ENCODE peak calls at places on chromosomes 16 and 17, in four cellular contexts. Z, X, O and V are unnamed samples.

GRCh38 chr16:50067290-50067853 is 1.6 kb downstream of the HEATR3 start:
- DNase-seq in Z (no peak), O (no peak), X (no peak), V (no peak)

GRCh38 chr16:88792668-88793587 is 7.9 kb upstream of the PIEZO1 start:
- DNase-seq in Z (no peak), O (no peak), X (no peak), V (no peak)

GRCh38 chr17:67216544-67217320 is 28.3 kb downstream of the HELZ start:
- DNase-seq in O (no peak), Z (no peak), X (no peak), V (no peak)

GRCh38 chr17:38571833-38572274 is 33.9 kb downstream of the SRCIN1 start:
- DNase-seq in Z (no peak), O (no peak), X (no peak), V (no peak)

GRCh38 chr16:84505249-84506156 is 1.0 kb upstream of the MEAK7 start:
- DNase-seq in Z (no peak), X (no peak), O (no peak), V (no peak)

GRCh38 chr17:46742539-46743270 is 75.8 kb downstream of the WNT3 start:
- DNase-seq in X (no peak), O (no peak), Z (no peak), V (peak; percentile 17)

GRCh38 chr16:460787-461186 is 35.3 kb downstream of the RAB11FIP3 start:
- DNase-seq in Z (no peak), O (no peak), X (no peak), V (no peak)

GRCh38 chr17:40442392-40443195 is 656 bp upstream of the IGFBP4 start:
- DNase-seq in Z (no peak), X (peak; percentile 53), O (peak; percentile 74), V (peak; percentile 16)

GRCh38 chr16:71297252-71297651 is 8.1 kb upstream of the CMTR2 start:
- DNase-seq in Z (no peak), X (no peak), O (no peak), V (no peak)

GRCh38 chr17:38791162-38791561 is 8.2 kb downstream of the PIP4K2B start:
- DNase-seq in Z (no peak), O (no peak), X (no peak), V (no peak)

GRCh38 chr17:77400445-77400870 is 259.7 kb downstream of the SEC14L1 start:
- DNase-seq in X (no peak), O (peak; percentile 73), Z (no peak), V (no peak)

GRCh38 chr16:69310479-69311114 is 553 bp upstream of the VPS4A start:
- DNase-seq in Z (no peak), X (no peak), O (no peak), V (no peak)

GRCh38 chr17:40678902-40679522 is 14.0 kb upstream of the KRT222 start:
- DNase-seq in O (no peak), Z (no peak), X (no peak), V (no peak)

GRCh38 chr17:17080781-17081180 is 38.5 kb downstream of the MPRIP start:
- DNase-seq in O (no peak), X (no peak), Z (peak; percentile 7), V (peak; percentile 3)

GRCh38 chr17:56174421-56174820 is 21.1 kb downstream of the ANKFN1 start:
- DNase-seq in X (no peak), Z (no peak), O (no peak), V (no peak)

GRCh38 chr17:59829217-59830006 is 63.3 kb downstream of the TUBD1 start:
- DNase-seq in Z (no peak), O (no peak), X (no peak), V (no peak)

GRCh38 chr17:68033636-68034451 is 1.7 kb upstream of the KPNA2 start:
- DNase-seq in Z (no peak), O (no peak), X (no peak), V (no peak)

GRCh38 chr16:88681084-88681680 is 5.1 kb downstream of the SNAI3 start:
- DNase-seq in X (peak; percentile 83), Z (no peak), O (no peak), V (peak; percentile 50)

GRCh38 chr17:4582101-4582501 is 2.2 kb upstream of the SMTNL2 start:
- DNase-seq in Z (no peak), X (no peak), O (no peak), V (no peak)

GRCh38 chr16:75378616-75379015 is 54.7 kb downstream of the CFDP1 start:
- DNase-seq in X (no peak), Z (no peak), O (no peak), V (no peak)

GRCh38 chr16:14475370-14476139 is 154.5 kb downstream of the PARN start:
- DNase-seq in O (no peak), Z (no peak), X (no peak), V (peak; percentile 64)

GRCh38 chr17:32861979-32862378 is 14.9 kb downstream of the MYO1D start:
- DNase-seq in O (no peak), Z (no peak), X (no peak), V (no peak)

GRCh38 chr17:6474906-6475305 is 30.7 kb downstream of the PIMREG start:
- DNase-seq in Z (no peak), O (no peak), X (no peak), V (no peak)

GRCh38 chr17:33049781-33050414 is 58.3 kb downstream of the SPACA3 start:
- DNase-seq in Z (no peak), O (no peak), X (peak; percentile 60), V (peak; percentile 63)

GRCh38 chr16:49835116-49835880 is 20.6 kb downstream of the ZNF423 start:
- DNase-seq in Z (no peak), O (no peak), X (no peak), V (no peak)

GRCh38 chr17:32590974-32591373 is 104.2 kb downstream of the CDK5R1 start:
- DNase-seq in Z (no peak), X (no peak), O (no peak), V (peak; percentile 13)

GRCh38 chr16:27860091-27860490 is 203.4 kb downstream of the GSG1L start:
- DNase-seq in X (no peak), Z (no peak), O (no peak), V (no peak)

GRCh38 chr17:16962804-16963203 is 9.1 kb downstream of the TNFRSF13B start:
- DNase-seq in X (no peak), Z (no peak), O (no peak), V (no peak)

GRCh38 chr16:17206712-17207111 is 264.0 kb downstream of the XYLT1 start:
- DNase-seq in Z (no peak), X (no peak), O (no peak), V (no peak)

GRCh38 chr17:28684963-28685362 is 23.0 kb downstream of the SUPT6H start:
- DNase-seq in Z (no peak), X (peak; percentile 35), O (no peak), V (peak; percentile 58)

GRCh38 chr16:30132591-30132990 is 9.6 kb upstream of the MAPK3 start:
- DNase-seq in Z (no peak), X (no peak), O (no peak), V (no peak)

GRCh38 chr17:34712481-34713195 is 133.3 kb downstream of the TMEM132E start:
- DNase-seq in X (no peak), Z (no peak), O (no peak), V (no peak)

GRCh38 chr16:57185446-57185944 is 344 bp downstream of the PSME3IP1 start:
- DNase-seq in Z (no peak), X (peak; percentile 50), O (peak; percentile 58), V (peak; percentile 62)

GRCh38 chr17:59141860-59142259 is 13.1 kb downstream of the SKA2 start:
- DNase-seq in Z (no peak), X (no peak), O (no peak), V (no peak)

GRCh38 chr16:87602005-87602790 is at the start of gene JPH3:
- DNase-seq in O (no peak), Z (no peak), X (no peak), V (no peak)

GRCh38 chr16:2156025-2156848 is 655 bp downstream of the TRAF7 start:
- DNase-seq in X (no peak), O (no peak), Z (no peak), V (no peak)

GRCh38 chr17:40437095-40437732 is 6.0 kb upstream of the IGFBP4 start:
- DNase-seq in Z (no peak), X (no peak), O (no peak), V (no peak)

GRCh38 chr17:19448341-19449268 is 37.6 kb downstream of the RNF112 start:
- DNase-seq in O (no peak), Z (no peak), X (no peak), V (peak; percentile 55)
- H3K27ac ChIP-seq in O (no peak overlapping the region), Z (peak overlapping the region; percentile 82), X (peak overlapping the region; percentile 83), V (no peak overlapping the region)

GRCh38 chr17:50198026-50198669 is 3.3 kb downstream of the COL1A1 start:
- DNase-seq in Z (no peak), O (peak; percentile 65), X (peak; percentile 79), V (peak; percentile 57)
- H3K4me3 ChIP-seq in Z (no peak overlapping the region), O (no peak overlapping the region), X (no peak overlapping the region), V (no peak overlapping the region)

GRCh38 chr17:27360507-27360906 is 66.6 kb downstream of the WSB1 start:
- DNase-seq in O (no peak), Z (no peak), X (no peak), V (no peak)
- TF ChIP-seq POLR2A in O (no peak), Z (no peak), X (no peak), V (no peak)

DNA sequence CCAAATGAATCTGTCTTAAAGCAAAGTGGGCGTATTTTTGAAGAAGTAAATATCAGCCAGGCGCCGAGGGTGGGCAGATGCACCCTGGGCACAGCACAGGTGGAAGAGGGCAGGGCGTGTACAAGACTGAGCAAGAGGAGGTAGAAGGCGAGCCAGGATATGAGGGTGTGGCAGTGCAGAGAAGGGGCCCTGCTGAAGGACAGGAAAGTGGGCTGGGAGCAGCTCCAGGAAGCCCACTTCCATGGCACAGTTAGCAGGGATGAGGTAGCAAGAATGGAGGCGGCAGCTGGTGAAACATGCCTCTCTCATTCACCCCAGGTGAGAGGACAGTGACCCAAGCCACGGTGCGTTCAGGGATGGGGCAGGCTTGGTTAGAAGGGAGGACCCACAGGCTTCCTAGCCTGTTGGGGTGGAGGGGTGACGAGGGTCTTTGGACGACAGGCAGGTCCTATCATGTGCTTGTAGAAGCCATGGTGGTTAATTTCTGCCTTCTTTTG is 149.3 kb downstream of the CLEC16A start:
- DNase-seq in O (peak; percentile 22), Z (no peak), X (peak; percentile 36), V (no peak)
- H3K27ac ChIP-seq in O (no peak overlapping the region), Z (no peak overlapping the region), X (peak overlapping the region; percentile 67), V (no peak overlapping the region)

GRCh38 chr17:7851438-7852261 is 3.2 kb upstream of the TMEM88 start:
- DNase-seq in X (peak; percentile 96), Z (peak; percentile 74), O (peak; percentile 92), V (peak; percentile 97)
- H3K4me3 ChIP-seq in X (peak overlapping the region; percentile 6), Z (no peak overlapping the region), O (peak overlapping the region; percentile 24), V (no peak overlapping the region)

GRCh38 chr16:67177743-67178699 is 5.7 kb downstream of the MATCAP1 start:
- DNase-seq in X (peak; percentile 87), O (peak; percentile 71), Z (no peak), V (peak; percentile 95)
- TF ChIP-seq POLR2A in X (peak; percentile 67), O (no peak), Z (no peak), V (peak; percentile 61)

GRCh38 chr17:13407381-13407780 is 194.3 kb downstream of the HS3ST3A1 start:
- DNase-seq in X (no peak), O (no peak), Z (no peak), V (no peak)

GRCh38 chr17:13405807-13406206 is 195.9 kb downstream of the HS3ST3A1 start:
- DNase-seq in X (no peak), Z (no peak), O (no peak), V (no peak)

GRCh38 chr17:13409455-13409854 is 192.3 kb downstream of the HS3ST3A1 start:
- DNase-seq in X (no peak), O (no peak), Z (no peak), V (no peak)

GRCh38 chr17:13405080-13405479 is 196.6 kb downstream of the HS3ST3A1 start:
- DNase-seq in X (no peak), O (no peak), Z (no peak), V (no peak)

GRCh38 chr17:13403982-13404931 is 197.5 kb downstream of the HS3ST3A1 start:
- DNase-seq in X (no peak), O (no peak), Z (no peak), V (no peak)
- H3K27ac ChIP-seq in X (no peak overlapping the region), O (peak overlapping the region; percentile 1), Z (no peak overlapping the region), V (no peak overlapping the region)